ENCODE peak calls at places on chromosome X, in seven cellular contexts. One of them, this sample, is unnamed. For H3K36me3, the result is how much of the 10 kb centered on the place peaks cover.

GRCh38 chrX:153463556-153463955 is 6.8 kb downstream of the HAUS7 start:
- DNase-seq in psoas muscle: no peak
- DNase-seq in tibial artery: no peak
- DNase-seq in adrenal gland: no peak
- DNase-seq in fibroblast of lung: no peak
- DNase-seq in H1: no peak
- DNase-seq in lung: no peak
- DNase-seq in this sample: no peak

GRCh38 chrX:155662297-155662696 is 49.5 kb upstream of the TMLHE start:
- DNase-seq in H1: no peak
- DNase-seq in fibroblast of lung: no peak
- DNase-seq in tibial artery: no peak
- DNase-seq in lung: no peak
- DNase-seq in psoas muscle: no peak
- DNase-seq in adrenal gland: no peak
- DNase-seq in this sample: no peak

GRCh38 chrX:69466546-69466945 is 37.6 kb upstream of the NALF2 start:
- DNase-seq in adrenal gland: no peak
- DNase-seq in tibial artery: no peak
- DNase-seq in lung: no peak
- DNase-seq in fibroblast of lung: no peak
- DNase-seq in H1: no peak
- DNase-seq in psoas muscle: no peak
- DNase-seq in this sample: no peak

GRCh38 chrX:37434362-37434761 is 85.2 kb downstream of the PRRG1 start:
- DNase-seq in tibial artery: no peak
- DNase-seq in lung: no peak
- DNase-seq in fibroblast of lung: no peak
- DNase-seq in psoas muscle: no peak
- DNase-seq in adrenal gland: no peak
- DNase-seq in H1: no peak
- DNase-seq in this sample: no peak

GRCh38 chrX:2608638-2609430 is 82.3 kb upstream of the CD99 start:
- DNase-seq in psoas muscle: peak
- DNase-seq in H1: peak
- DNase-seq in lung: peak
- DNase-seq in tibial artery: peak
- DNase-seq in adrenal gland: peak
- DNase-seq in fibroblast of lung: peak
- DNase-seq in this sample: peak

GRCh38 chrX:97021680-97022079 is 138.0 kb downstream of the RPA4 start:
- DNase-seq in lung: no peak
- DNase-seq in fibroblast of lung: peak
- DNase-seq in adrenal gland: no peak
- DNase-seq in tibial artery: no peak
- DNase-seq in H1: no peak
- DNase-seq in psoas muscle: no peak
- DNase-seq in this sample: no peak

GRCh38 chrX:14344172-14344940 is 185.0 kb upstream of the GLRA2 start:
- DNase-seq in H1: no peak
- DNase-seq in psoas muscle: no peak
- DNase-seq in lung: no peak
- DNase-seq in adrenal gland: no peak
- DNase-seq in fibroblast of lung: no peak
- DNase-seq in tibial artery: no peak
- DNase-seq in this sample: no peak

GRCh38 chrX:150063138-150063518 is 124.8 kb upstream of the EOLA2 start:
- DNase-seq in fibroblast of lung: no peak
- DNase-seq in H1: no peak
- DNase-seq in adrenal gland: no peak
- DNase-seq in lung: no peak
- DNase-seq in psoas muscle: no peak
- DNase-seq in tibial artery: no peak
- DNase-seq in this sample: no peak

GRCh38 chrX:48905090-48905790 is 6.2 kb downstream of the SLC35A2 start:
- DNase-seq in psoas muscle: no peak
- DNase-seq in adrenal gland: no peak
- DNase-seq in fibroblast of lung: no peak
- DNase-seq in tibial artery: no peak
- DNase-seq in lung: no peak
- DNase-seq in H1: no peak
- DNase-seq in this sample: no peak
- H3K36me3 ChIP-seq in psoas muscle: under half
- H3K36me3 ChIP-seq in adrenal gland: under half
- H3K36me3 ChIP-seq in fibroblast of lung: under half
- H3K36me3 ChIP-seq in tibial artery: half or more
- H3K36me3 ChIP-seq in lung: under half
- H3K36me3 ChIP-seq in H1: under half
- H3K36me3 ChIP-seq in this sample: under half

DNA sequence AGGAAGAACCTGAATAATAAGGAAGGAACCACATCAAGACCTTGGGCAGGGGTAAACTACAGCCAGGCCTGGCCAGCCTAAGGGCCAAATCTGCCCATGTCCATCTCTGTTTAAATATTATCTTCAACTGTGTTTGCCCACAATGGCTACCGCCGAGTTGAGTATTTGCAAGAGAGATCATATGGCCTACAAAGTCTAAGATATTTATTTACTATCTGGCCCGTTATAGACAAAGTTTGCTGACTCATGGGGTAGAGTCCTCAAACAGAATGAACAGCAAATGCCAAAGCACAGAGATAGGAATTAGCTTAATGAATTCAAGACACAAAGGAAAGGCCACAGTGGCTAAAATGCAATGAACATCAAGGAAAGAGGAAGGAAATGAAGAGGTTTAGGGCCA is 44.8 kb downstream of the RPS6KA3 start:
- DNase-seq in adrenal gland: no peak
- DNase-seq in psoas muscle: no peak
- DNase-seq in lung: no peak
- DNase-seq in tibial artery: no peak
- DNase-seq in H1: no peak
- DNase-seq in fibroblast of lung: peak
- DNase-seq in this sample: no peak
- H3K27ac ChIP-seq in adrenal gland: no peak
- H3K27ac ChIP-seq in psoas muscle: peak
- H3K27ac ChIP-seq in lung: no peak
- H3K27ac ChIP-seq in tibial artery: no peak
- H3K27ac ChIP-seq in H1: no peak
- H3K27ac ChIP-seq in fibroblast of lung: no peak
- H3K27ac ChIP-seq in this sample: no peak

GRCh38 chrX:143664302-143664701 is 28.4 kb upstream of the SLITRK4 start:
- DNase-seq in tibial artery: no peak
- DNase-seq in H1: no peak
- DNase-seq in fibroblast of lung: peak
- DNase-seq in adrenal gland: no peak
- DNase-seq in psoas muscle: no peak
- DNase-seq in lung: no peak
- DNase-seq in this sample: no peak

GRCh38 chrX:143663755-143664154 is 27.9 kb upstream of the SLITRK4 start:
- DNase-seq in psoas muscle: no peak
- DNase-seq in H1: no peak
- DNase-seq in lung: no peak
- DNase-seq in adrenal gland: no peak
- DNase-seq in fibroblast of lung: no peak
- DNase-seq in tibial artery: no peak
- DNase-seq in this sample: no peak

GRCh38 chrX:143669395-143669794 is 33.5 kb upstream of the SLITRK4 start:
- DNase-seq in psoas muscle: no peak
- DNase-seq in adrenal gland: no peak
- DNase-seq in tibial artery: no peak
- DNase-seq in H1: no peak
- DNase-seq in fibroblast of lung: no peak
- DNase-seq in lung: no peak
- DNase-seq in this sample: no peak
- TF ChIP-seq CTCF in psoas muscle: no peak
- TF ChIP-seq CTCF in adrenal gland: peak
- TF ChIP-seq CTCF in tibial artery: no peak
- TF ChIP-seq CTCF in H1: no peak
- TF ChIP-seq CTCF in fibroblast of lung: no peak
- TF ChIP-seq CTCF in lung: no peak
- TF ChIP-seq CTCF in this sample: peak

DNA sequence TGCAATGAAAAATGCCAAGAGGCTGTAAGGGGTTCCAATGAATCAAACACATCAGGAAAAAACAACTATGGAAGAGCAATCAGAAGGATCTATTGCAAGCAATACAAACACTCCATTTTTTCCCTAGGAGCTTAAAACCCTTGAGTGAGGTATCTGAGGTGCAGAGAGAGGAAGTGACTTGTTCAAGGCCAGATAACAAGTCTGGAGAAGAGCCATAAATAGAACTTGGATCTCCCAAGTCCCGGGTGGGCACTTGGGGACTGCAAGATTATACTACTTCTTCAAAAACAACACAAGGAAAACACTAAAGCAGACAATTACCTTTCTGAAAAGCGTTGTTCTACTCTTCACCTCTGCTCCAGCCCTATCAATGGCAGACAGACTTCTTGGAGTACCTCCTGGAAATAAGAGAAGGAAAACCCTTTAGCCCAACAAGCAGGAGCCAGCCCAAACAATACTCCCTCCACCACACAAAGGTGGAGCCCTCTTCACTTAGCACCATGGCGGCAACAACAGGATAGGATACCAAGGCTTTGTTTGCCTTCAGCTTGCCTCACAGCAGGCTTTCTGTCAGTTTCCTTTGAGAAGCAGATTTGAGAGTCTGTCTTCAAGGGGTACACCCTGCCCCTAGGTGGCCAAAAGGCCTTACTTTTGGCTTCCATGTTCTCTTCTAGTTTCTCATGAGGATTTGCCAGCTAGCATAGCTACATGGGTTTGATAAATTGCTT is 26.0 kb downstream of the AIFM1 start:
- DNase-seq in H1: no peak
- DNase-seq in tibial artery: no peak
- DNase-seq in psoas muscle: no peak
- DNase-seq in adrenal gland: no peak
- DNase-seq in fibroblast of lung: peak
- DNase-seq in lung: no peak
- DNase-seq in this sample: no peak
- H3K36me3 ChIP-seq in H1: under half
- H3K36me3 ChIP-seq in tibial artery: half or more
- H3K36me3 ChIP-seq in psoas muscle: under half
- H3K36me3 ChIP-seq in adrenal gland: under half
- H3K36me3 ChIP-seq in fibroblast of lung: under half
- H3K36me3 ChIP-seq in lung: under half
- H3K36me3 ChIP-seq in this sample: under half

DNA sequence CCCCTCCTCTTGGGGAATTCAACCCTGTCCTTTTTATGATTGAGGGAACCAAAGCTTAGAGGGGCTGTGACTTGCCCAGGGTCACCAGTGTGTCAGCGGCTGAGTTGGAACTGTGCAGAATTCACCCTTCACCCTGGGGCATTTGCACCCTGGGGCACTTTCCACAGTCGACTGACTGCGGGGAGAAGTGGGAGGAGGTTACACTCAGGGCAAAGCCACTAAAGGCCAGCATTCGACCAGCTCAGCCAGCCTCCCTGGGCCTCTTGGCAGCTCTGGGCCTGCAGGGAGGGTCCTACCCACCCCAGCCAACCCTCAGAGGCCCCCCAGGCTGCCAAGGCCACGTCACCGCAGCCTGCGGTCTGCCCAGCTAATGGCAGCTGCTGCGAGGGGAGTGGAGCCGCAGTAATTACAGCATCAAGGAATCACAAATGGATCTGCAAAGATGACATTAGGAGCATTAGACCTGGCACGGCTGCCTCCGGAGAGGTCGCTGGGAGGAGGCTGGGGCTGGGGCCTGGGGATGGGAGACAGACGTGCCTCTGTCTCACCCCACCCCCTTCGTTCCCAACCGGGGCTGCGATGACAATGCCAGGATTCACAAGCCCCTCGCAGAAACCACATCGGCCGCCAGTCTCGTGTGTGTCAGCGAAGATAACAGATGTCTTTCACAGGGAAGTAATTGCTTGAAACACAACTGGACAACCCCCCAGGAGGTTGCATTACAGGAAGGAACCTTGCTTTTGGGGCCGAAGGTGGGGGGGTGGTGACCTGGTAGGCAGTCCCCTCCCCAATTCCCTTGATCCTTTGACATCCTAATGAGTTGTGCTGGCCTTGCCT is 367.7 kb downstream of the BCOR start:
- DNase-seq in adrenal gland: no peak
- DNase-seq in tibial artery: peak
- DNase-seq in fibroblast of lung: peak
- DNase-seq in lung: no peak
- DNase-seq in H1: peak
- DNase-seq in psoas muscle: no peak
- DNase-seq in this sample: no peak
- H3K27ac ChIP-seq in adrenal gland: no peak
- H3K27ac ChIP-seq in tibial artery: peak
- H3K27ac ChIP-seq in fibroblast of lung: no peak
- H3K27ac ChIP-seq in lung: no peak
- H3K27ac ChIP-seq in H1: no peak
- H3K27ac ChIP-seq in psoas muscle: no peak
- H3K27ac ChIP-seq in this sample: no peak

This sample was measured in RWPE2.